ENCODE peak calls at places on chromosome X, in five cellular contexts. E is BE2C, Z is lower lobe of right lung, O is dorsolateral prefrontal cortex, W is breast epithelium. H is an unnamed sample.

GRCh38 chrX:107673933-107674479 is 45.7 kb downstream of the PRPS1 start:
- DNase-seq in E (no peak), Z (peak; percentile 93), O (no peak), W (peak; percentile 81), H (peak; percentile 45)

GRCh38 chrX:154513662-154514204 is 2.3 kb downstream of the FAM3A start:
- DNase-seq in E (no peak), Z (no peak), O (no peak), W (no peak), H (no peak)

GRCh38 chrX:130523460-130524394 is 121.9 kb downstream of the RBMX2 start:
- DNase-seq in E (peak; percentile 65), Z (peak; percentile 50), O (peak; percentile 24), W (no peak), H (no peak)

GRCh38 chrX:17527932-17528331 is 152.9 kb downstream of the NHS start:
- DNase-seq in E (no peak), Z (no peak), O (no peak), W (no peak), H (no peak)

GRCh38 chrX:25010784-25011588 is 4.8 kb downstream of the ARX start:
- DNase-seq in E (no peak), Z (no peak), O (no peak), W (no peak), H (no peak)

GRCh38 chrX:21638311-21638710 is 19.8 kb downstream of the KLHL34 start:
- DNase-seq in E (no peak), Z (no peak), O (no peak), W (no peak), H (no peak)

GRCh38 chrX:261167-261857 is 19.9 kb upstream of the PLCXD1 start:
- DNase-seq in E (peak; percentile 63), Z (peak; percentile 46), O (no peak), W (no peak), H (no peak)

GRCh38 chrX:19785647-19786046 is 101.8 kb downstream of the SH3KBP1 start:
- DNase-seq in E (no peak), Z (no peak), O (no peak), W (no peak), H (no peak)

GRCh38 chrX:139052461-139052860 is 340.9 kb upstream of the FGF13 start:
- DNase-seq in E (no peak), Z (no peak), O (no peak), W (no peak), H (no peak)

GRCh38 chrX:136781180-136781797 is 557 bp upstream of the ARHGEF6 start:
- DNase-seq in E (no peak), Z (no peak), O (no peak), W (no peak), H (no peak)

GRCh38 chrX:154547245-154548027 is at the start of gene IKBKG:
- DNase-seq in E (peak; percentile 92), Z (peak; percentile 91), O (peak; percentile 72), W (peak; percentile 83), H (peak; percentile 74)

GRCh38 chrX:2360731-2361130 is 140.0 kb downstream of the DHRSX start:
- DNase-seq in E (no peak), Z (no peak), O (no peak), W (no peak), H (no peak)

GRCh38 chrX:53317365-53318069 is 36.1 kb upstream of the IQSEC2 start:
- DNase-seq in E (peak; percentile 72), Z (peak; percentile 65), O (peak; percentile 64), W (no peak), H (peak; percentile 73)

GRCh38 chrX:10633722-10634121 is 13.3 kb upstream of the MID1 start:
- DNase-seq in E (peak; percentile 22), Z (no peak), O (no peak), W (no peak), H (no peak)

GRCh38 chrX:45154462-45154861 is 46.2 kb downstream of the DIPK2B start:
- DNase-seq in E (no peak), Z (no peak), O (no peak), W (no peak), H (no peak)

GRCh38 chrX:19535481-19535880 is 20.2 kb upstream of the MAP3K15 start:
- DNase-seq in E (no peak), Z (no peak), O (no peak), W (no peak), H (no peak)

GRCh38 chrX:130171446-130172126 is at the start of gene RAB33A:
- DNase-seq in E (peak; percentile 45), Z (peak; percentile 44), O (peak; percentile 60), W (no peak), H (no peak)

GRCh38 chrX:119685225-119686066 is 7.5 kb downstream of the SEPTIN6 start:
- DNase-seq in E (no peak), Z (no peak), O (no peak), W (no peak), H (no peak)

GRCh38 chrX:136262812-136263315 is 11.7 kb upstream of the MAP7D3 start:
- DNase-seq in E (no peak), Z (no peak), O (no peak), W (no peak), H (no peak)

GRCh38 chrX:140040397-140040796 is 75.1 kb upstream of the CXorf66 start:
- DNase-seq in E (no peak), Z (no peak), O (no peak), W (no peak), H (no peak)

GRCh38 chrX:38806054-38806389 is 4.8 kb downstream of the MID1IP1 start:
- DNase-seq in E (peak; percentile 30), Z (no peak), O (no peak), W (no peak), H (no peak)

GRCh38 chrX:44494357-44494756 is 48.3 kb downstream of the FUNDC1 start:
- DNase-seq in E (no peak), Z (no peak), O (no peak), W (no peak), H (no peak)

GRCh38 chrX:123088930-123089329 is 95.1 kb upstream of the GRIA3 start:
- DNase-seq in E (no peak), Z (no peak), O (no peak), W (no peak), H (no peak)

GRCh38 chrX:130049821-130050220 is 60.5 kb downstream of the ELF4 start:
- DNase-seq in E (no peak), Z (no peak), O (no peak), W (no peak), H (no peak)

GRCh38 chrX:31590581-31591113 is 518.8 kb upstream of the FTHL17 start:
- DNase-seq in E (no peak), Z (no peak), O (no peak), W (no peak), H (no peak)

GRCh38 chrX:65900850-65901844 is 138.7 kb downstream of the VSIG4 start:
- DNase-seq in E (no peak), Z (no peak), O (no peak), W (no peak), H (no peak)

GRCh38 chrX:150712619-150713018 is 19.4 kb downstream of the MTMR1 start:
- DNase-seq in E (no peak), Z (no peak), O (no peak), W (no peak), H (no peak)

GRCh38 chrX:141736656-141737055 is 38.1 kb upstream of the SPANXD start:
- DNase-seq in E (no peak), Z (no peak), O (no peak), W (no peak), H (no peak)

GRCh38 chrX:39460491-39460890 is 637.3 kb downstream of the BCOR start:
- DNase-seq in E (no peak), Z (no peak), O (no peak), W (no peak), H (no peak)

GRCh38 chrX:145817299-145817665 is 347 bp upstream of the SLITRK2 start:
- DNase-seq in E (no peak), Z (no peak), O (no peak), W (no peak), H (no peak)

GRCh38 chrX:155577682-155578081 is 35.1 kb downstream of the TMLHE start:
- DNase-seq in E (no peak), Z (no peak), O (no peak), W (no peak), H (no peak)

GRCh38 chrX:151359931-151360871 is 36.8 kb upstream of the VMA21 start:
- DNase-seq in E (peak; percentile 54), Z (peak; percentile 44), O (no peak), W (no peak), H (no peak)

GRCh38 chrX:66902081-66902480 is 263.2 kb upstream of the EDA2R start:
- DNase-seq in E (no peak), Z (no peak), O (no peak), W (no peak), H (no peak)

GRCh38 chrX:154436597-154437397 is at the start of gene GDI1:
- DNase-seq in E (peak; percentile 72), Z (peak; percentile 71), O (no peak), W (no peak), H (no peak)

GRCh38 chrX:155968106-155968714 is 29.3 kb upstream of the IL9R start:
- DNase-seq in E (no peak), Z (no peak), O (no peak), W (no peak), H (no peak)

GRCh38 chrX:43813319-43813718 is 68.9 kb downstream of the MAOB start:
- DNase-seq in E (no peak), Z (no peak), O (no peak), W (no peak), H (no peak)

GRCh38 chrX:40468033-40468979 is 112.5 kb upstream of the ATP6AP2 start:
- DNase-seq in E (peak; percentile 47), Z (peak; percentile 58), O (peak; percentile 45), W (no peak), H (no peak)
- TF ChIP-seq CTCF in E (peak; percentile 60), Z (peak; percentile 32), O (peak; percentile 55), W (peak; percentile 29), H (no peak)

DNA sequence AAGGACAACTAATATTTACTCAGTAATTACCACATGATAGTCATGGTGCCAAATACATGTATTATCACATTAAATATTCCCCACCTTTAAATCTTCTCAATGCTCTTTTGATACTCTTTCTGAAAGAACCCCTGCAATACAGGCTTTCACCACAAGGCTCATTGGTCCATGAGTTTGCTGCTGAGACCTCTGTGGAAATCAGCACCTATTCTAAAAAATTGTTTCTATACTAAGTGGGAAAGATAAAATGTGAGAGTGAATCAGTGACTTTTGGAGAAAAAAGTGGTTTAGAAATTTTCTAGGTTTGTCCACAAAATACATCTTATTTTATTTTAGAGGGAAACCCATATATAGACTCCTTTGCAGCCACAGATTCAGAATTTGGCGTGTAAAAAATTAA is 257.3 kb downstream of the ZIC3 start:
- DNase-seq in E (no peak), Z (no peak), O (no peak), W (no peak), H (no peak)
- TF ChIP-seq CTCF in E (peak; percentile 36), Z (no peak), O (no peak), W (no peak), H (no peak)

GRCh38 chrX:118637997-118638396 is 89.4 kb upstream of the IL13RA1 start:
- DNase-seq in E (no peak), Z (no peak), O (no peak), W (no peak), H (no peak)
- TF ChIP-seq CTCF in E (peak; percentile 27), Z (peak; percentile 14), O (no peak), W (no peak), H (no peak)

DNA sequence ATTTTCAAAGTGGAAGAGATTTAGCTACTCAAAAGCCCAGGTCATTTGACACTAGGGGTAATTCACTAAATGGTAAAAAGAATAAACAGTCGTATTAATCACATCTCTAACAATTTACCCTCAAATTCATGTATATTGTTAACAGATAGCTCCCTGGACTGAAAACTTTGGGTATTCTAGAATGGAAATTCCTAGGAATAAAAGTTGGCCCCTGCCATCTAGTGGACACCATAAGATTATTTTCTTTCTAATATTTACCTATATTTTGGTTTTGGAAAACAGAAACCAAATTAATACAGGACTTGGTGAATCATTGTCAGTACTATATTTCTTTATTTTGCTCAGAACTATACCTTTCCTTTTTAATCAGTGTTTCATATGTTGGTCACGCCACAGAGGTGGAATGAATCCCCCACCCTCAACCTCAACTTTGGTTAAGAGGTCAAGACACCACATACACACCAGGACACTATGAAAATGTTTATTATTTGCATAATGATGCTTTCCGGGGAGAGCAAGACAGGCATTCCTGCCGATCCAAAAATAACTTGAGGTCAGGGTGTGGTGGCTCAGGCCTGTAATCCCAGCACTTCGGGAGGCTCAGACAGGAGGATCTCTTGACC is 96.2 kb upstream of the APOOL start:
- DNase-seq in E (no peak), Z (no peak), O (no peak), W (no peak), H (no peak)
- TF ChIP-seq CTCF in E (peak; percentile 36), Z (no peak), O (peak; percentile 33), W (no peak), H (no peak)